ENCODE peak calls at places on chromosomes 5 and 9, in nine cellular contexts. W is A549, O is K562, P is HCT116, I is H1, Y is endothelial cell of umbilical vein, C is HepG2, J is SK-N-SH, A is GM12878. N is an unnamed sample.

GRCh38 chr5:123708074-123708806 is 196.3 kb downstream of the CSNK1G3 start:
- DNase-seq in W (no peak), O (no peak), P (no peak), I (no peak), Y (peak; percentile 77), C (no peak), J (no peak), A (no peak), N (no peak)

GRCh38 chr9:133204335-133204992 is 4.6 kb downstream of the OBP2B start:
- DNase-seq in W (no peak), O (no peak), P (no peak), I (no peak), Y (no peak), C (no peak), J (no peak), A (no peak), N (no peak)

GRCh38 chr9:36728651-36729520 is 156.2 kb downstream of the MELK start:
- DNase-seq in W (peak; percentile 54), O (peak; percentile 57), P (peak; percentile 57), I (peak; percentile 99), Y (peak; percentile 85), C (peak; percentile 54), J (peak; percentile 83), A (peak; percentile 13), N (peak; percentile 63)

GRCh38 chr9:35406183-35406959 is 83.5 kb upstream of the RUSC2 start:
- DNase-seq in W (no peak), O (peak; percentile 33), P (no peak), I (peak; percentile 99), Y (no peak), C (no peak), J (no peak), A (no peak), N (no peak)

GRCh38 chr5:109195667-109196066 is 214.1 kb downstream of the PJA2 start:
- DNase-seq in W (no peak), O (no peak), P (no peak), I (no peak), Y (no peak), C (no peak), J (no peak), A (no peak), N (no peak)

GRCh38 chr5:173486355-173486754 is 130.1 kb downstream of the BOD1 start:
- DNase-seq in W (no peak), O (no peak), P (no peak), I (no peak), Y (no peak), C (no peak), J (no peak), A (no peak), N (no peak)

GRCh38 chr5:32254987-32255900 is 57.5 kb downstream of the MTMR12 start:
- DNase-seq in W (no peak), O (no peak), P (no peak), I (no peak), Y (no peak), C (no peak), J (no peak), A (no peak), N (no peak)

GRCh38 chr5:180813418-180813817 is 10.8 kb upstream of the MGAT1 start:
- DNase-seq in W (no peak), O (no peak), P (no peak), I (no peak), Y (no peak), C (no peak), J (no peak), A (no peak), N (no peak)

GRCh38 chr5:136276946-136277345 is 84.0 kb upstream of the SMIM32 start:
- DNase-seq in W (no peak), O (no peak), P (no peak), I (no peak), Y (no peak), C (no peak), J (no peak), A (no peak), N (no peak)

GRCh38 chr9:133249337-133249736 is 25.7 kb downstream of the ABO start:
- DNase-seq in W (no peak), O (no peak), P (no peak), I (peak; percentile 7), Y (no peak), C (no peak), J (peak; percentile 16), A (no peak), N (no peak)

GRCh38 chr9:133238851-133239532 is 29.9 kb upstream of the OBP2B start:
- DNase-seq in W (peak; percentile 96), O (peak; percentile 92), P (peak; percentile 88), I (peak; percentile 91), Y (peak; percentile 51), C (peak; percentile 56), J (peak; percentile 70), A (no peak), N (peak; percentile 75)

GRCh38 chr5:177049285-177049684 is 26.8 kb downstream of the ZNF346 start:
- DNase-seq in W (no peak), O (no peak), P (no peak), I (no peak), Y (no peak), C (no peak), J (no peak), A (no peak), N (peak; percentile 39)

GRCh38 chr9:37412431-37413151 is 9.9 kb upstream of the GRHPR start:
- DNase-seq in W (no peak), O (no peak), P (no peak), I (no peak), Y (no peak), C (no peak), J (no peak), A (no peak), N (no peak)

GRCh38 chr5:107272954-107273353 is 397.8 kb downstream of the EFNA5 start:
- DNase-seq in W (no peak), O (no peak), P (no peak), I (no peak), Y (peak; percentile 55), C (no peak), J (no peak), A (no peak), N (no peak)

GRCh38 chr5:38265546-38266179 is 7.3 kb downstream of the EGFLAM start:
- DNase-seq in W (peak; percentile 51), O (peak; percentile 69), P (peak; percentile 19), I (peak; percentile 91), Y (peak; percentile 56), C (peak; percentile 45), J (peak; percentile 67), A (no peak), N (peak; percentile 61)

GRCh38 chr9:91154686-91155085 is 207.0 kb downstream of the AUH start:
- DNase-seq in W (no peak), O (no peak), P (no peak), I (no peak), Y (no peak), C (no peak), J (no peak), A (no peak), N (no peak)

DNA sequence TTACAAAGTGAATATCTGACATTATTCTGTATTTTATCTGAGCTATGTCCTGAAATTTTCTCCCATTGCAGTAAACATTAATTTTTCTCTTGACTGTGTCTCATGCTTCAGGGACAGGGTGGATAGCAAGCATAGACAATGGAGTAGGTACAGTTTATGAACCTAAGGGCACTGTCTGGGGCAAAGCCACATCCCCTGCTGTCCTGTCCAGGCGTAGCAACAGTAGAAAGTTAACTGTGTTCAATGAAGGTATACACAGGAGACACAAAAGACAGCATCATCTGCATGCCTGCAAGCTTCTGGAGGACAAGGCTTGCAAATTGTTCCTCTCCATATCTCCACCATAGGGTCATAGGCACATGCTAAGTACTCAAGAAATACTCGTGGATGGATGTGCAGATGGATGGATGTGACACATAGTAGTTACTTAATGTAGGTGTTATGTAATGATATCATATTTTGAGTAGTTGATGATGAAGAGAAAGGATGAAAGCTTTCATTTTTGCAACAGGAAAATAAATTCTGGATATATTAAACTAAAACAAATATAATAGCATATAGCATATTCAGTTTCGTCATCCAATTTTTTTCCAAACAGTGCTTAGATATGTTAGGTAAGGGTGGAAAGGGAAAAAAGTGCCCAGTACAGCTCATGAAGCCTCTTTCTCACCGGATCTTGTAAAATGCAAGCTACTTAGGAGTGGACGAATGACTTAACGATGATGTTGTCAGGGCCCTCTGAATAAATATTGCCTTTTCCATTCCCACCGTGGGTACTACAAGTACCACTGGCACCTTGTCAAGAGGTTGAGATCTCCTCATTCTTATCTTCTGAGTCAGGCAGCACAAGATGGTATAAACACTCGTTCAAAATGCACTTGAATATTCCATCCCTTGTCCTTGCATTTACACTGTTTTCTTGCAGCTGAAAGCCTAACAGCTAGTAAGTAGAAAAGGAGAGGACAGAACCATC is 19.9 kb upstream of the ZSWIM6 start:
- DNase-seq in W (no peak), O (no peak), P (no peak), I (no peak), Y (peak; percentile 93), C (no peak), J (no peak), A (no peak), N (no peak)
- TF ChIP-seq MAX in W (peak; percentile 41), O (no peak), P (no peak), I (no peak), Y (no peak), C (no peak), J (no peak), A (no peak), N (no peak)

DNA sequence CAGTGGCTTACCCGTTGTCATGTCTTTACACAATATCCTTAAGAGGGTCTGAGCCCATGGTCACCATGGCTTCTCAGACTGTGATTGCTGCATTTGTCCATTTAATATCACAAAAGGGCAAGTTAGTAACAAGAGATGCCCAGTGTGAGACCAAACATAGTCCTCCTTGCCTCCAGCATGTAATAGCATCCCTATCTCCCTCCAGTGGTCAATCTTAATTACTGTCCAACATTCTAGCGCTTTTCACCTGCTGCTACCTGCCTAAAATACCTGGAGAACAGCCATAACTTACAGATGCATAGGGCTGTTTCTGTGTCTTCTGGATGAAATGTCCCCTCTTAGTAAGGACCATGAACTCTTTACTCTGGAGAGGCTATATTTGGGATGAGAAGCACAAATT is 267.2 kb upstream of the DAB2 start:
- DNase-seq in W (no peak), O (no peak), P (peak; percentile 15), I (no peak), Y (peak; percentile 5), C (no peak), J (no peak), A (no peak), N (no peak)
- TF ChIP-seq CTCF in W (peak; percentile 17), O (peak; percentile 26), P (peak; percentile 33), I (peak; percentile 59), Y (no peak), C (peak; percentile 40), J (peak; percentile 11), A (no peak), N (no peak)

GRCh38 chr5:1493413-1493812 is 30.3 kb downstream of the LPCAT1 start:
- DNase-seq in W (no peak), O (no peak), P (no peak), I (no peak), Y (no peak), C (no peak), J (no peak), A (no peak), N (no peak)
- H3K4me3 ChIP-seq in W (no peak overlapping the region), O (no peak overlapping the region), P (no peak overlapping the region), I (no peak overlapping the region), Y (no peak overlapping the region), C (no peak overlapping the region), J (no peak overlapping the region), A (peak overlapping the region; percentile 59), N (peak overlapping the region; percentile 70)

DNA sequence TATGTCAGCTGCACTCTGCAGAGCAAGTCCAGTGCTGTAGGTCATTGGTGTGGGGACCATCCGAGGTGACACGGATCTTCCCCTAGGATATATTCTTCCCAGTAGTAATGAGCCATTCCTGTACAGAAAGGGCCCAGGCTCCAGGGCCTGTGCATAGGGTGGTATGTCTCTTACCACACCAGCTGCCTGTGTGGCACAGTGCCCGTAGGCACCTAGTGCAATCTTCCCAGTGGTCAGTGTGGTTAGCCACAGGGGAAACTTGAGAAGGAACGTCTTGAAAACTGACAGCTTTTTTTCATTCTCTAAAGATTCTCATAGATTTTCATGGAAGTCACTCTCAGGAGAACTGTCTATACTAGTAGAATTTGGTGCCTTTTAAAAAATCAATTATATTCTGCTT is 39.8 kb downstream of the CYSTM1 start:
- DNase-seq in W (no peak), O (no peak), P (no peak), I (no peak), Y (no peak), C (no peak), J (no peak), A (no peak), N (peak; percentile 83)
- TF ChIP-seq MAX in W (no peak), O (no peak), P (no peak), I (no peak), Y (no peak), C (no peak), J (no peak), A (no peak), N (no peak)

N was measured in NB4.